ENCODE peak calls at places on chromosome 13, in nine cellular contexts. Q is heart left ventricle; K is fibroblast of lung; G is CD4-positive, alpha-beta T cell; F is mammary epithelial cell; S is neural crest cell; L is nephron progenitor cell; E is cardiac fibroblast; W is neural progenitor cell. C is an unnamed sample.
A peak's percentile ranks its signal among the peaks of the same experiment; 100 is the strongest.

GRCh38 chr13:46648166-46648607 is 95.2 kb downstream of the LRCH1 start:
- DNase-seq in Q (no peak), K (no peak), G (no peak), F (peak; percentile 19), S (peak; percentile 18), L (peak; percentile 46), E (no peak), W (peak; percentile 39), C (peak; percentile 39)

GRCh38 chr13:84946144-84946543 is 853.1 kb downstream of the SLITRK6 start:
- DNase-seq in Q (no peak), K (no peak), G (no peak), F (peak; percentile 27), S (no peak), L (no peak), E (no peak), W (no peak), C (no peak)

GRCh38 chr13:104805346-104805745 is 1730.1 kb downstream of the EFNB2 start:
- DNase-seq in Q (no peak), K (no peak), G (no peak), F (no peak), S (no peak), L (no peak), E (no peak), W (no peak), C (no peak)

GRCh38 chr13:41900918-41901317 is 60.0 kb downstream of the VWA8 start:
- DNase-seq in Q (no peak), K (no peak), G (no peak), F (peak; percentile 30), S (no peak), L (no peak), E (no peak), W (no peak), C (peak; percentile 46)

GRCh38 chr13:37640499-37640898 is 41.9 kb upstream of the POSTN start:
- DNase-seq in Q (no peak), K (peak; percentile 78), G (no peak), F (peak; percentile 21), S (no peak), L (peak; percentile 12), E (peak; percentile 90), W (peak; percentile 44), C (no peak)

GRCh38 chr13:28117689-28118377 is 17.5 kb upstream of the FLT3 start:
- DNase-seq in Q (peak; percentile 79), K (no peak), G (no peak), F (no peak), S (no peak), L (no peak), E (peak; percentile 63), W (no peak), C (no peak)

GRCh38 chr13:41465215-41465907 is 8.0 kb downstream of the RGCC start:
- DNase-seq in Q (peak; percentile 68), K (peak; percentile 88), G (peak; percentile 85), F (peak; percentile 81), S (no peak), L (no peak), E (peak; percentile 62), W (no peak), C (peak; percentile 97)

GRCh38 chr13:38283346-38283745 is 66.3 kb upstream of the UFM1 start:
- DNase-seq in Q (no peak), K (no peak), G (no peak), F (no peak), S (no peak), L (no peak), E (peak; percentile 1), W (no peak), C (no peak)

GRCh38 chr13:99151516-99151915 is 49.1 kb upstream of the UBAC2 start:
- DNase-seq in Q (no peak), K (peak; percentile 83), G (no peak), F (peak; percentile 92), S (no peak), L (no peak), E (peak; percentile 36), W (no peak), C (peak; percentile 62)

GRCh38 chr13:37492061-37492460 is 106.5 kb downstream of the POSTN start:
- DNase-seq in Q (no peak), K (peak; percentile 58), G (no peak), F (no peak), S (no peak), L (no peak), E (no peak), W (no peak), C (no peak)

GRCh38 chr13:51058461-51059167 is 52.5 kb downstream of the C13orf42 start:
- DNase-seq in Q (no peak), K (no peak), G (no peak), F (no peak), S (no peak), L (no peak), E (no peak), W (peak; percentile 80), C (no peak)

GRCh38 chr13:65188691-65189090 is 2041.4 kb downstream of the PCDH9 start:
- DNase-seq in Q (no peak), K (peak; percentile 1), G (no peak), F (no peak), S (no peak), L (no peak), E (no peak), W (peak; percentile 2), C (no peak)

GRCh38 chr13:113821847-113822246 is 42.0 kb downstream of the GAS6 start:
- DNase-seq in Q (peak; percentile 54), K (no peak), G (no peak), F (no peak), S (no peak), L (no peak), E (no peak), W (no peak), C (no peak)

GRCh38 chr13:113819341-113819730 is 44.5 kb downstream of the GAS6 start:
- DNase-seq in Q (no peak), K (no peak), G (no peak), F (no peak), S (no peak), L (no peak), E (no peak), W (no peak), C (no peak)

GRCh38 chr13:113819731-113820715 is 43.9 kb downstream of the GAS6 start:
- DNase-seq in Q (no peak), K (no peak), G (no peak), F (no peak), S (no peak), L (no peak), E (no peak), W (no peak), C (no peak)

GRCh38 chr13:113822266-113822665 is 41.6 kb downstream of the GAS6 start:
- DNase-seq in Q (no peak), K (no peak), G (no peak), F (no peak), S (no peak), L (no peak), E (no peak), W (no peak), C (no peak)

DNA sequence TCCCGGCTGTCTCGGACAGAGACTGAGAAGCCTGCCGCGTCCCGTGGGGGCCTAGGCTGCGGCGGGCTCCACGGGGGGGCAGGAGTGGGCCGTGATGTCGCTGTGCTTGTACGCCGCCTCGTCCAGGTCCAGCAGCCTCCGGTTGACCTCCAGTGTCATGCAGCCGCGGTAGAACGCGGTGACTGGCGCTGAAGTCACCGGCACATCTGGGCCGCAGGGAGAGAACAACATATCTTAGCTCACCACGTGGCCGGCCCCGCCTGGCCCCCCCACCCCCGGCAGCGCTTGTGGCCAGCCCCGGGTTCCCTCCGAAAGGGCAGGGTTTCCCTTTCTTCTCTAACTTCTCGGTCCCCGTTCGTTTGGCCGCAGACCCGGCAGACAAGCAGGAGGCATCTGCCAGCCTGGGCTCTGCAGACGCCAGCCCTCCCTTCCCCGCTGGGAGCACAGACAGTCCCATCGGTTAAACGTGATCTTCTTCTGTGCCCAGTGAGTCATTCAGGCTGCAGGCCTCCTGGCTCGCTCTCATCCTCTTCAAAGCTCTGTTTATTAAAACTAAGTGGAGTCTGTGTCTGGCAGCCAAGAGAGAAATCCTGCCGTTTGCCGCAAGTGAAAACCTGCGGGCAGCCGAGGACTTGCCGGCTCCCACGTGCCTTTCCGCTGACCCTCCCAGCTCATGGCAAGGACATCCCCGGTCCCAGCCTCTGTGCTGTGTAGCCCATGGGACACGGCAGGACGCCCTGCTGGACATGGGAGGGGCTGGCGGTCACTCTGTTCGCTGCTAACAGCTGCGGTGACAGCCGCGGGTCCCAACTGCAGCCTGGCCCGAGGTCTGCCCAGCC is 42.8 kb downstream of the GAS6 start:
- DNase-seq in Q (peak; percentile 90), K (peak; percentile 99), G (no peak), F (peak; percentile 97), S (no peak), L (peak; percentile 42), E (peak; percentile 93), W (no peak), C (no peak)
- TF ChIP-seq CTCF in Q (no peak), K (no peak), G (no peak), F (no peak), S (no peak), L (no peak), E (peak; percentile 21), W (no peak), C (no peak)

GRCh38 chr13:31967155-31967554 is 64.4 kb upstream of the FRY start:
- DNase-seq in Q (no peak), K (no peak), G (no peak), F (no peak), S (no peak), L (no peak), E (no peak), W (no peak), C (no peak)
- TF ChIP-seq CTCF in Q (peak; percentile 5), K (no peak), G (no peak), F (peak; percentile 29), S (peak; percentile 59), L (peak; percentile 22), E (peak; percentile 19), W (peak; percentile 28), C (no peak)

GRCh38 chr13:23766939-23767338 is 122.3 kb downstream of the MIPEP start:
- DNase-seq in Q (peak; percentile 44), K (no peak), G (no peak), F (no peak), S (no peak), L (no peak), E (no peak), W (no peak), C (no peak)
- TF ChIP-seq CTCF in Q (no peak), K (no peak), G (no peak), F (no peak), S (no peak), L (no peak), E (no peak), W (no peak), C (no peak)

GRCh38 chr13:49446473-49446872 is 2.4 kb downstream of the SETDB2 start:
- DNase-seq in Q (no peak), K (no peak), G (no peak), F (no peak), S (no peak), L (no peak), E (no peak), W (no peak), C (no peak)

GRCh38 chr13:49444517-49445395 is 682 bp downstream of the SETDB2 start:
- DNase-seq in Q (no peak), K (peak; percentile 64), G (no peak), F (peak; percentile 52), S (no peak), L (no peak), E (peak; percentile 63), W (peak; percentile 57), C (peak; percentile 63)

GRCh38 chr13:49441846-49442245 is 2.0 kb downstream of the CAB39L start:
- DNase-seq in Q (no peak), K (peak; percentile 89), G (no peak), F (no peak), S (no peak), L (no peak), E (peak; percentile 18), W (no peak), C (no peak)

GRCh38 chr13:49443327-49443688 is 556 bp downstream of the CAB39L start:
- DNase-seq in Q (no peak), K (peak; percentile 36), G (no peak), F (no peak), S (no peak), L (no peak), E (peak; percentile 40), W (peak; percentile 48), C (no peak)

GRCh38 chr13:49443689-49444516 is at the start of the genes CAB39L and SETDB2:
- DNase-seq in Q (peak; percentile 100), K (peak; percentile 99), G (peak; percentile 98), F (peak; percentile 100), S (peak; percentile 93), L (peak; percentile 94), E (peak; percentile 99), W (peak; percentile 99), C (peak; percentile 100)
- TF ChIP-seq CTCF in Q (peak; percentile 10), K (peak; percentile 46), G (peak; percentile 41), F (peak; percentile 22), S (peak; percentile 56), L (peak; percentile 14), E (peak; percentile 47), W (peak; percentile 52), C (peak; percentile 30)